ENCODE peak calls at places on chromosome 2, in seven cellular contexts. N is mesendoderm, I is IMR-90, L is trophoblast cell, A is mesenchymal stem cell, W is H9, E is H1. T is an unnamed sample.

GRCh38 chr2:95361216-95361980 is 41.1 kb upstream of the FAHD2A start:
- DNase-seq in N (no peak), I (no peak), L (no peak), A (no peak), W (peak), E (no peak), T (no peak)

GRCh38 chr2:152395132-152396024 is 60.4 kb downstream of the FMNL2 start:
- DNase-seq in N (no peak), I (peak), L (peak), A (peak), W (no peak), E (no peak), T (no peak)

GRCh38 chr2:105397959-105398521 is 811 bp downstream of the FHL2 start:
- DNase-seq in N (peak), I (no peak), L (peak), A (no peak), W (no peak), E (no peak), T (no peak)

GRCh38 chr2:231611273-231612198 is 18.9 kb downstream of the TEX44 start:
- DNase-seq in N (peak), I (peak), L (peak), A (peak), W (peak), E (peak), T (no peak)

GRCh38 chr2:15826273-15826717 is 114.1 kb upstream of the MYCN start:
- DNase-seq in N (peak), I (no peak), L (peak), A (no peak), W (peak), E (no peak), T (peak)

GRCh38 chr2:215746507-215747243 is 266.7 kb downstream of the MREG start:
- DNase-seq in N (no peak), I (no peak), L (no peak), A (no peak), W (no peak), E (no peak), T (no peak)

GRCh38 chr2:219119422-219120043 is 41.1 kb downstream of the NHEJ1 start:
- DNase-seq in N (peak), I (peak), L (peak), A (peak), W (peak), E (peak), T (peak)

GRCh38 chr2:225282858-225283693 is 116.4 kb upstream of the NYAP2 start:
- DNase-seq in N (peak), I (peak), L (peak), A (peak), W (peak), E (no peak), T (peak)

GRCh38 chr2:121335294-121336290 is 50.6 kb upstream of the TFCP2L1 start:
- DNase-seq in N (peak), I (no peak), L (no peak), A (no peak), W (peak), E (peak), T (no peak)

GRCh38 chr2:196233033-196233807 is 61.8 kb upstream of the STK17B start:
- DNase-seq in N (no peak), I (peak), L (peak), A (peak), W (no peak), E (no peak), T (no peak)

GRCh38 chr2:240462704-240463273 is 27.3 kb downstream of the GPC1 start:
- DNase-seq in N (no peak), I (no peak), L (no peak), A (no peak), W (no peak), E (no peak), T (no peak)

GRCh38 chr2:237884681-237885080 is 25.3 kb downstream of the RAMP1 start:
- DNase-seq in N (no peak), I (no peak), L (no peak), A (no peak), W (no peak), E (no peak), T (no peak)

GRCh38 chr2:233100192-233100998 is 40.3 kb downstream of the INPP5D start:
- DNase-seq in N (peak), I (no peak), L (no peak), A (no peak), W (no peak), E (no peak), T (no peak)

GRCh38 chr2:193523662-193524061 is 1328.9 kb upstream of the TMEFF2 start:
- DNase-seq in N (no peak), I (no peak), L (no peak), A (no peak), W (no peak), E (no peak), T (no peak)

GRCh38 chr2:26640781-26641564 is at the start of gene CIB4:
- DNase-seq in N (peak), I (no peak), L (peak), A (no peak), W (peak), E (peak), T (no peak)

GRCh38 chr2:152471013-152471412 is 136.0 kb downstream of the FMNL2 start:
- DNase-seq in N (no peak), I (no peak), L (no peak), A (no peak), W (no peak), E (no peak), T (no peak)

GRCh38 chr2:46329803-46330775 is 32.9 kb downstream of the EPAS1 start:
- DNase-seq in N (no peak), I (peak), L (peak), A (peak), W (no peak), E (no peak), T (no peak)

GRCh38 chr2:134739879-134740301 is 21.1 kb upstream of the TMEM163 start:
- DNase-seq in N (no peak), I (peak), L (peak), A (no peak), W (no peak), E (no peak), T (no peak)

GRCh38 chr2:47617523-47618271 is 165.2 kb upstream of the MSH6 start:
- DNase-seq in N (no peak), I (no peak), L (no peak), A (no peak), W (no peak), E (no peak), T (no peak)

GRCh38 chr2:69581774-69582581 is 61.6 kb downstream of the AAK1 start:
- DNase-seq in N (peak), I (peak), L (peak), A (peak), W (no peak), E (no peak), T (no peak)

GRCh38 chr2:74373985-74374384 is 6.1 kb downstream of the DCTN1 start:
- DNase-seq in N (peak), I (no peak), L (no peak), A (no peak), W (peak), E (peak), T (no peak)

DNA sequence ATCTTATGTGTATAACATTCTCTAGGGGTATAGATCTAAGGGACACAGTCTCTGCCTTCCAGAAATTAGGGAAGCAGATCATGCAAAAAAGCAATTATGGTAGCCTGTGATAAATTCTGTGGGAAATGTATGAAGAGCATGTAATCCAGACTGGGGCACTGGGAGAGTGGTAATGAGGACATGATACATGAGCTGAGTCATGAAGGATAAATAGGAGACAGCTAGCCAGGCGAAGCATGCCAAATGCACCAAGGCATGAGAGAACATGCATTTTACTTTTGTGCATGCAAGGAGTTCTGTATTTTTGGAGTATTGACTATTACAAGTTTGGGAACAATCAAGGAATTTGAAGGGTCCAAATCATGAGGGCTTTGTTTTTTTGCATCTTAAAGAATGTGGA is 8.9 kb upstream of the RPRM start:
- DNase-seq in N (no peak), I (no peak), L (no peak), A (no peak), W (no peak), E (no peak), T (no peak)
- H3K18ac ChIP-seq in N (no peak), I (no peak), L (no peak), A (no peak), W (no peak), E (no peak), T (no peak)

DNA sequence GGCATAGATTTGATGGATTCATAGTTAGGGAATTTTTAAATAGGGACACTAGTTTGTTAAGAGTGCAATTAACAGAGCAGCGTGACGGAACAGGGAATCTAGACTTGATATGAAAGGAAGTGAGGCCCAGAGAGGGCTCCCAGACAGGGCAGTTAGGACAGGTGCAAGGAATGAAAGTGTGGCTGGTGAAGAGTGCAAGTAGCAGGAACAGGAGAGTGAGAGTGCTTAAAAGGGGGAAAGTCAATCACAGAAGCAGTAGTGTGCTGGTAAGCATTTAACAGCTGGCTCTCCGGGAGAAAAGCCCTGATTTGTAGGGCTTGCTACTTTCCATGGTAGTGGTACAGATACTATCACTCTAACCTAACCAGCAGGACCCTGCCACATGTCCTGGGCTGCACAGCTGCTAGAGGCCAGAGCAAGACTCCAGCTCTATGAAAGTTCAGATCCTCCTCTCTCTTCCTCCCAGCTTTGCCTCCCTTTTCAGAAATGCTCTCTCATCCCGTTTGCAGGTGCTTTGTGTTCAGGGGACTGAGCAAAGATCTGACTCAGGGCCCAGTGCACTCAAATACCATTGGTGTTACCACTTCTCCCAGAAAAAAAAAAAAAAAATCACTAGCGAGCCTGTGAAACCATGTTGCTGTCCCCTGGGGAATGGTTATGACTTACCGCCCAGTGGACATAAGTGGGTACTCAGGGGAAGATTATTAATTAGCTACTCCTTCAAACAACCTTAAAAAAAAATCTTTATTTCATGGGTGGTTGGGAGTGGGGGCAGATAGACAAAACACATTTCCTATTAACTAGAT is 18.1 kb upstream of the GCFC2 start:
- DNase-seq in N (no peak), I (no peak), L (no peak), A (no peak), W (no peak), E (no peak), T (no peak)
- H4K8ac ChIP-seq in N (no peak), I (no peak), L (no peak), A (no peak), W (no peak), E (no peak), T (no peak)

DNA sequence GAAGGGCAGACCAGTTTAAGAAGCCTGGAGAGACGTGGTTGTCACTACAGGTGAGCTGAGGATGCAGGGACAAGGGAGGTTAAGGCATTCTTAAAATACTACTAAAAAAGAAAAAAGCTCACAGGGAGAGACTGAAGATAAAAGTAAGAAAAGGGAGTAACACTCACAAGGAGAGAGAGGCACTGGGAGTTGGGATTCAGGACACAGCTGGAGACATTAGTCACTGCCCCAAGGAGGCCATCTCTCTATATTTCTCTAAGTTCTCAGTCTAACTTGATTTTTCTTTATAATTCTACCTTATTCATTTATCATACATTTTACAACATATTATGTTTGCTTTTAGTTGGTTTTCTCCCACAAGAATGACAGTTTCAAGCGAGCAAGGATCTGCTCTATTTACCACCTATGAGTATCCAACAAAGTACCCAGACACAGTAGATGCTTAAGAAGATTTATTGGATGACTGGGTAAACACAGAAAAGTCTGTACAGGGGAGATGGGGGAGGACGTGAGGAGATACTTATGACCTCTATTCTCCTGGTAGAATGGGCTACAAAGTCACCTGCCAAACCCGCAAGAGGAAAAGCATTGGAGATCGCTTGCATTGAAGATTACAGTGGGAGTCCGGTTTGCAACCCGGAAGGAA is 2.2 kb downstream of the SERPINE2 start:
- DNase-seq in N (no peak), I (no peak), L (no peak), A (peak), W (no peak), E (no peak), T (no peak)
- H3K18ac ChIP-seq in N (no peak), I (no peak), L (no peak), A (no peak), W (no peak), E (no peak), T (no peak)

GRCh38 chr2:66478729-66479316 is 43.9 kb downstream of the MEIS1 start:
- DNase-seq in N (no peak), I (no peak), L (no peak), A (no peak), W (no peak), E (no peak), T (no peak)

GRCh38 chr2:66472225-66472843 is 37.4 kb downstream of the MEIS1 start:
- DNase-seq in N (no peak), I (no peak), L (no peak), A (no peak), W (no peak), E (no peak), T (no peak)

GRCh38 chr2:66478311-66478710 is 43.4 kb downstream of the MEIS1 start:
- DNase-seq in N (no peak), I (no peak), L (no peak), A (no peak), W (no peak), E (no peak), T (no peak)

GRCh38 chr2:66481100-66481549 is 46.2 kb downstream of the MEIS1 start:
- DNase-seq in N (peak), I (peak), L (peak), A (peak), W (peak), E (no peak), T (peak)

GRCh38 chr2:66477125-66477842 is 42.4 kb downstream of the MEIS1 start:
- DNase-seq in N (no peak), I (peak), L (no peak), A (peak), W (no peak), E (no peak), T (no peak)
- H4K8ac ChIP-seq in N (no peak), I (no peak), L (no peak), A (no peak), W (no peak), E (no peak), T (no peak)

GRCh38 chr2:84281510-84281909 is 177.6 kb downstream of the SUCLG1 start:
- DNase-seq in N (no peak), I (no peak), L (no peak), A (no peak), W (no peak), E (no peak), T (no peak)
- H3K18ac ChIP-seq in N (no peak), I (no peak), L (no peak), A (no peak), W (no peak), E (no peak), T (no peak)

GRCh38 chr2:180959787-180960186 is 20.6 kb upstream of the UBE2E3 start:
- DNase-seq in N (no peak), I (no peak), L (no peak), A (no peak), W (no peak), E (no peak), T (no peak)

GRCh38 chr2:180960982-180961381 is 19.4 kb upstream of the UBE2E3 start:
- DNase-seq in N (no peak), I (no peak), L (no peak), A (no peak), W (no peak), E (no peak), T (no peak)

GRCh38 chr2:180966378-180966777 is 14.0 kb upstream of the UBE2E3 start:
- DNase-seq in N (no peak), I (no peak), L (no peak), A (no peak), W (no peak), E (no peak), T (no peak)

GRCh38 chr2:180962727-180963312 is 17.6 kb upstream of the UBE2E3 start:
- DNase-seq in N (no peak), I (no peak), L (no peak), A (no peak), W (no peak), E (no peak), T (no peak)
- H4K8ac ChIP-seq in N (no peak), I (no peak), L (no peak), A (no peak), W (no peak), E (no peak), T (no peak)

T was measured in neuronal stem cell.